ENCODE peak calls at places on chromosomes 16 and 17, in four cellular contexts. S is EL, H is HTR-8/SVneo, U is NCI-H460. C is an unnamed sample.

GRCh38 chr16:4882261-4882632 is 35.0 kb downstream of the UBN1 start:
- DNase-seq in U (no peak), H (no peak), S (no peak), C (no peak)

GRCh38 chr16:11964761-11965539 is at the start of gene TNFRSF17:
- DNase-seq in U (no peak), H (no peak), S (no peak), C (no peak)

GRCh38 chr17:46977750-46978488 is 1.1 kb downstream of the RPRML start:
- DNase-seq in U (no peak), H (no peak), S (no peak), C (no peak)

GRCh38 chr16:80631581-80631980 is 90.8 kb downstream of the DYNLRB2 start:
- DNase-seq in S (peak; percentile 46), H (no peak), U (no peak), C (no peak)

GRCh38 chr17:19338031-19338990 is 24.2 kb downstream of the B9D1 start:
- DNase-seq in H (peak; percentile 76), U (no peak), S (peak; percentile 43), C (peak; percentile 25)

GRCh38 chr17:78817123-78817522 is 23.5 kb downstream of the USP36 start:
- DNase-seq in U (no peak), H (no peak), S (no peak), C (no peak)

GRCh38 chr17:31068291-31068690 is 26.5 kb upstream of the NF1 start:
- DNase-seq in H (peak; percentile 28), S (peak; percentile 66), U (peak; percentile 20), C (peak; percentile 87)

GRCh38 chr16:4011940-4012629 is 104.2 kb downstream of the ADCY9 start:
- DNase-seq in S (no peak), U (no peak), H (no peak), C (no peak)

GRCh38 chr17:75771334-75772281 is 6.6 kb upstream of the GALK1 start:
- DNase-seq in U (no peak), H (no peak), S (no peak), C (peak; percentile 29)

GRCh38 chr17:50264263-50265113 is 9.8 kb upstream of the TMEM92 start:
- DNase-seq in S (peak; percentile 50), H (no peak), U (no peak), C (no peak)